ENCODE peak calls at places on chromosomes 2 and 18, in five cellular contexts. N is NCI-H748 treated with DMSO at 0.1 percent for 48 hours; R is GM12891; V is hepatocyte; U is stimulated activated CD8-positive, alpha-beta memory T cell treated with anti-CD3 and anti-CD28 coated beads, Interleukin-15, amount 100 ng/mL, for 1 hour. W is an unnamed sample.

GRCh38 chr2:193566276-193566675 is 1371.5 kb upstream of the TMEFF2 start:
- DNase-seq in N (no peak), R (no peak), V (no peak), U (no peak), W (no peak)

GRCh38 chr2:18473241-18473841 is 87.1 kb downstream of the RDH14 start:
- DNase-seq in N (no peak), R (no peak), V (peak; percentile 18), U (no peak), W (no peak)

GRCh38 chr2:27446057-27446456 is 3.9 kb downstream of the KRTCAP3 start:
- DNase-seq in N (no peak), R (no peak), V (peak; percentile 74), U (no peak), W (peak; percentile 33)

GRCh38 chr18:79863161-79863945 is 65.6 kb downstream of the KCNG2 start:
- DNase-seq in N (no peak), R (no peak), V (no peak), U (no peak), W (no peak)

GRCh38 chr2:45771251-45771650 is 119.8 kb downstream of the PRKCE start:
- DNase-seq in N (peak; percentile 4), R (no peak), V (peak; percentile 58), U (no peak), W (no peak)

GRCh38 chr18:3877678-3878077 is 427.7 kb downstream of the TGIF1 start:
- DNase-seq in N (no peak), R (no peak), V (no peak), U (no peak), W (no peak)

GRCh38 chr2:104572856-104573255 is 281.1 kb upstream of the POU3F3 start:
- DNase-seq in N (no peak), R (no peak), V (peak; percentile 38), U (no peak), W (no peak)

GRCh38 chr2:17934721-17935120 is 56.3 kb downstream of the KCNS3 start:
- DNase-seq in N (no peak), R (no peak), V (no peak), U (no peak), W (no peak)

GRCh38 chr2:39996653-39997080 is 217.6 kb upstream of the THUMPD2 start:
- DNase-seq in N (no peak), R (no peak), V (peak; percentile 7), U (no peak), W (no peak)

GRCh38 chr18:79522451-79523220 is 126.9 kb downstream of the NFATC1 start:
- DNase-seq in N (no peak), R (no peak), V (no peak), U (no peak), W (no peak)

GRCh38 chr18:44851806-44852205 is 171.1 kb downstream of the SETBP1 start:
- DNase-seq in N (peak; percentile 84), R (no peak), V (no peak), U (no peak), W (no peak)

GRCh38 chr2:74316616-74317295 is 26.5 kb downstream of the SLC4A5 start:
- DNase-seq in N (no peak), R (no peak), V (peak; percentile 16), U (no peak), W (peak; percentile 17)

GRCh38 chr18:6891788-6892187 is 162.3 kb downstream of the ARHGAP28 start:
- DNase-seq in N (no peak), R (no peak), V (no peak), U (no peak), W (no peak)

GRCh38 chr2:194705398-194705797 is 951.6 kb upstream of the SLC39A10 start:
- DNase-seq in N (no peak), R (no peak), V (no peak), U (no peak), W (no peak)

GRCh38 chr2:240689975-240690374 is 1.7 kb upstream of the AQP12A start:
- DNase-seq in N (no peak), R (no peak), V (no peak), U (no peak), W (no peak)

GRCh38 chr18:48869591-48869990 is 81.2 kb downstream of the SMAD7 start:
- DNase-seq in N (no peak), R (no peak), V (no peak), U (no peak), W (no peak)

GRCh38 chr2:25246558-25247290 is 78.3 kb upstream of the POMC start:
- DNase-seq in N (no peak), R (no peak), V (no peak), U (no peak), W (no peak)